ENCODE peak calls at places on chromosome 20, in nine cellular contexts. One of them, this sample, is unnamed.

GRCh38 chr20:39112196-39112743 is 150.1 kb downstream of the DHX35 start:
- DNase-seq in stimulated activated CD4-positive, alpha-beta T cell treated with anti-CD3 and anti-CD28 coated beads, Interleukin-2, amount 100 ng/mL, for 24 hours: peak; percentile 12
- DNase-seq in SW480: peak; percentile 85
- DNase-seq in AG04449: no peak
- DNase-seq in stimulated activated CD8-positive, alpha-beta memory T cell treated with anti-CD3 and anti-CD28 coated beads, Interleukin-7, amount 100 ng/mL, for 24 hours: no peak
- DNase-seq in BE2C: peak; percentile 70
- DNase-seq in EL: peak; percentile 53
- DNase-seq in NCI-H2171: peak; percentile 4
- DNase-seq in COR-L47: peak; percentile 29
- DNase-seq in this sample: no peak

GRCh38 chr20:49704932-49705336 is 8.7 kb downstream of the B4GALT5 start:
- DNase-seq in COR-L47: peak; percentile 54
- DNase-seq in stimulated activated CD8-positive, alpha-beta memory T cell treated with anti-CD3 and anti-CD28 coated beads, Interleukin-7, amount 100 ng/mL, for 24 hours: no peak
- DNase-seq in AG04449: no peak
- DNase-seq in BE2C: no peak
- DNase-seq in NCI-H2171: no peak
- DNase-seq in EL: no peak
- DNase-seq in SW480: no peak
- DNase-seq in stimulated activated CD4-positive, alpha-beta T cell treated with anti-CD3 and anti-CD28 coated beads, Interleukin-2, amount 100 ng/mL, for 24 hours: no peak
- DNase-seq in this sample: no peak

GRCh38 chr20:64084209-64085152 is at the start of gene LKAAEAR1:
- DNase-seq in AG04449: no peak
- DNase-seq in BE2C: no peak
- DNase-seq in SW480: peak; percentile 66
- DNase-seq in stimulated activated CD4-positive, alpha-beta T cell treated with anti-CD3 and anti-CD28 coated beads, Interleukin-2, amount 100 ng/mL, for 24 hours: no peak
- DNase-seq in NCI-H2171: peak; percentile 47
- DNase-seq in stimulated activated CD8-positive, alpha-beta memory T cell treated with anti-CD3 and anti-CD28 coated beads, Interleukin-7, amount 100 ng/mL, for 24 hours: no peak
- DNase-seq in EL: no peak
- DNase-seq in COR-L47: peak; percentile 39
- DNase-seq in this sample: no peak

GRCh38 chr20:63942250-63943006 is 13.8 kb downstream of the UCKL1 start:
- DNase-seq in stimulated activated CD4-positive, alpha-beta T cell treated with anti-CD3 and anti-CD28 coated beads, Interleukin-2, amount 100 ng/mL, for 24 hours: peak; percentile 60
- DNase-seq in COR-L47: no peak
- DNase-seq in BE2C: peak; percentile 66
- DNase-seq in AG04449: no peak
- DNase-seq in stimulated activated CD8-positive, alpha-beta memory T cell treated with anti-CD3 and anti-CD28 coated beads, Interleukin-7, amount 100 ng/mL, for 24 hours: no peak
- DNase-seq in SW480: peak; percentile 75
- DNase-seq in EL: no peak
- DNase-seq in NCI-H2171: peak; percentile 30
- DNase-seq in this sample: no peak

GRCh38 chr20:7090001-7090400 is 322.5 kb downstream of the BMP2 start:
- DNase-seq in EL: no peak
- DNase-seq in stimulated activated CD8-positive, alpha-beta memory T cell treated with anti-CD3 and anti-CD28 coated beads, Interleukin-7, amount 100 ng/mL, for 24 hours: no peak
- DNase-seq in SW480: no peak
- DNase-seq in BE2C: no peak
- DNase-seq in stimulated activated CD4-positive, alpha-beta T cell treated with anti-CD3 and anti-CD28 coated beads, Interleukin-2, amount 100 ng/mL, for 24 hours: no peak
- DNase-seq in AG04449: no peak
- DNase-seq in NCI-H2171: no peak
- DNase-seq in COR-L47: no peak
- DNase-seq in this sample: no peak

GRCh38 chr20:57378646-57379262 is 12.4 kb upstream of the RBM38 start:
- DNase-seq in NCI-H2171: no peak
- DNase-seq in AG04449: no peak
- DNase-seq in SW480: no peak
- DNase-seq in BE2C: no peak
- DNase-seq in EL: no peak
- DNase-seq in stimulated activated CD4-positive, alpha-beta T cell treated with anti-CD3 and anti-CD28 coated beads, Interleukin-2, amount 100 ng/mL, for 24 hours: no peak
- DNase-seq in COR-L47: no peak
- DNase-seq in stimulated activated CD8-positive, alpha-beta memory T cell treated with anti-CD3 and anti-CD28 coated beads, Interleukin-7, amount 100 ng/mL, for 24 hours: no peak
- DNase-seq in this sample: no peak

GRCh38 chr20:50594591-50595432 is 84.6 kb downstream of the PTPN1 start:
- DNase-seq in BE2C: no peak
- DNase-seq in SW480: no peak
- DNase-seq in AG04449: no peak
- DNase-seq in stimulated activated CD8-positive, alpha-beta memory T cell treated with anti-CD3 and anti-CD28 coated beads, Interleukin-7, amount 100 ng/mL, for 24 hours: no peak
- DNase-seq in stimulated activated CD4-positive, alpha-beta T cell treated with anti-CD3 and anti-CD28 coated beads, Interleukin-2, amount 100 ng/mL, for 24 hours: no peak
- DNase-seq in EL: no peak
- DNase-seq in NCI-H2171: peak; percentile 55
- DNase-seq in COR-L47: no peak
- DNase-seq in this sample: no peak

GRCh38 chr20:36407196-36407733 is 101.1 kb downstream of the DLGAP4 start:
- DNase-seq in EL: peak; percentile 33
- DNase-seq in AG04449: no peak
- DNase-seq in NCI-H2171: no peak
- DNase-seq in COR-L47: no peak
- DNase-seq in stimulated activated CD8-positive, alpha-beta memory T cell treated with anti-CD3 and anti-CD28 coated beads, Interleukin-7, amount 100 ng/mL, for 24 hours: no peak
- DNase-seq in BE2C: no peak
- DNase-seq in SW480: no peak
- DNase-seq in stimulated activated CD4-positive, alpha-beta T cell treated with anti-CD3 and anti-CD28 coated beads, Interleukin-2, amount 100 ng/mL, for 24 hours: no peak
- DNase-seq in this sample: no peak

GRCh38 chr20:47256665-47257236 is 99.7 kb downstream of the ZMYND8 start:
- DNase-seq in NCI-H2171: no peak
- DNase-seq in stimulated activated CD8-positive, alpha-beta memory T cell treated with anti-CD3 and anti-CD28 coated beads, Interleukin-7, amount 100 ng/mL, for 24 hours: no peak
- DNase-seq in AG04449: no peak
- DNase-seq in COR-L47: no peak
- DNase-seq in EL: peak; percentile 51
- DNase-seq in BE2C: no peak
- DNase-seq in SW480: no peak
- DNase-seq in stimulated activated CD4-positive, alpha-beta T cell treated with anti-CD3 and anti-CD28 coated beads, Interleukin-2, amount 100 ng/mL, for 24 hours: no peak
- DNase-seq in this sample: no peak

GRCh38 chr20:1062334-1063015 is 55.9 kb upstream of the PSMF1 start:
- DNase-seq in NCI-H2171: peak; percentile 63
- DNase-seq in BE2C: no peak
- DNase-seq in COR-L47: no peak
- DNase-seq in EL: no peak
- DNase-seq in stimulated activated CD4-positive, alpha-beta T cell treated with anti-CD3 and anti-CD28 coated beads, Interleukin-2, amount 100 ng/mL, for 24 hours: no peak
- DNase-seq in AG04449: no peak
- DNase-seq in SW480: no peak
- DNase-seq in stimulated activated CD8-positive, alpha-beta memory T cell treated with anti-CD3 and anti-CD28 coated beads, Interleukin-7, amount 100 ng/mL, for 24 hours: no peak
- DNase-seq in this sample: no peak

GRCh38 chr20:56200456-56200855 is 48.1 kb upstream of the MC3R start:
- DNase-seq in BE2C: no peak
- DNase-seq in COR-L47: no peak
- DNase-seq in stimulated activated CD4-positive, alpha-beta T cell treated with anti-CD3 and anti-CD28 coated beads, Interleukin-2, amount 100 ng/mL, for 24 hours: no peak
- DNase-seq in NCI-H2171: no peak
- DNase-seq in stimulated activated CD8-positive, alpha-beta memory T cell treated with anti-CD3 and anti-CD28 coated beads, Interleukin-7, amount 100 ng/mL, for 24 hours: no peak
- DNase-seq in AG04449: no peak
- DNase-seq in SW480: no peak
- DNase-seq in EL: no peak
- DNase-seq in this sample: no peak

GRCh38 chr20:58693226-58694006 is 816 bp downstream of the NPEPL1 start:
- DNase-seq in SW480: peak; percentile 36
- DNase-seq in COR-L47: no peak
- DNase-seq in BE2C: no peak
- DNase-seq in NCI-H2171: peak; percentile 20
- DNase-seq in EL: no peak
- DNase-seq in stimulated activated CD8-positive, alpha-beta memory T cell treated with anti-CD3 and anti-CD28 coated beads, Interleukin-7, amount 100 ng/mL, for 24 hours: no peak
- DNase-seq in AG04449: no peak
- DNase-seq in stimulated activated CD4-positive, alpha-beta T cell treated with anti-CD3 and anti-CD28 coated beads, Interleukin-2, amount 100 ng/mL, for 24 hours: peak; percentile 22
- DNase-seq in this sample: peak; percentile 32

GRCh38 chr20:31705191-31705590 is 17.5 kb downstream of the BCL2L1 start:
- DNase-seq in BE2C: no peak
- DNase-seq in NCI-H2171: no peak
- DNase-seq in SW480: no peak
- DNase-seq in EL: no peak
- DNase-seq in stimulated activated CD4-positive, alpha-beta T cell treated with anti-CD3 and anti-CD28 coated beads, Interleukin-2, amount 100 ng/mL, for 24 hours: no peak
- DNase-seq in stimulated activated CD8-positive, alpha-beta memory T cell treated with anti-CD3 and anti-CD28 coated beads, Interleukin-7, amount 100 ng/mL, for 24 hours: no peak
- DNase-seq in AG04449: no peak
- DNase-seq in COR-L47: no peak
- DNase-seq in this sample: no peak

GRCh38 chr20:38094373-38094775 is 60.8 kb downstream of the RPRD1B start:
- DNase-seq in BE2C: peak; percentile 34
- DNase-seq in NCI-H2171: no peak
- DNase-seq in AG04449: no peak
- DNase-seq in stimulated activated CD8-positive, alpha-beta memory T cell treated with anti-CD3 and anti-CD28 coated beads, Interleukin-7, amount 100 ng/mL, for 24 hours: no peak
- DNase-seq in stimulated activated CD4-positive, alpha-beta T cell treated with anti-CD3 and anti-CD28 coated beads, Interleukin-2, amount 100 ng/mL, for 24 hours: peak; percentile 17
- DNase-seq in EL: peak; percentile 80
- DNase-seq in SW480: peak; percentile 37
- DNase-seq in COR-L47: no peak
- DNase-seq in this sample: peak; percentile 17

GRCh38 chr20:40506567-40506966 is 182.5 kb downstream of the MAFB start:
- DNase-seq in NCI-H2171: no peak
- DNase-seq in AG04449: peak; percentile 95
- DNase-seq in stimulated activated CD4-positive, alpha-beta T cell treated with anti-CD3 and anti-CD28 coated beads, Interleukin-2, amount 100 ng/mL, for 24 hours: peak; percentile 13
- DNase-seq in COR-L47: no peak
- DNase-seq in EL: peak; percentile 98
- DNase-seq in SW480: peak; percentile 97
- DNase-seq in stimulated activated CD8-positive, alpha-beta memory T cell treated with anti-CD3 and anti-CD28 coated beads, Interleukin-7, amount 100 ng/mL, for 24 hours: no peak
- DNase-seq in BE2C: peak; percentile 32
- DNase-seq in this sample: no peak

GRCh38 chr20:36149012-36149411 is 5.5 kb upstream of the EPB41L1 start:
- DNase-seq in BE2C: no peak
- DNase-seq in EL: no peak
- DNase-seq in NCI-H2171: no peak
- DNase-seq in COR-L47: no peak
- DNase-seq in AG04449: no peak
- DNase-seq in SW480: no peak
- DNase-seq in stimulated activated CD4-positive, alpha-beta T cell treated with anti-CD3 and anti-CD28 coated beads, Interleukin-2, amount 100 ng/mL, for 24 hours: no peak
- DNase-seq in stimulated activated CD8-positive, alpha-beta memory T cell treated with anti-CD3 and anti-CD28 coated beads, Interleukin-7, amount 100 ng/mL, for 24 hours: no peak
- DNase-seq in this sample: no peak

GRCh38 chr20:63070771-63071540 is 64.2 kb upstream of the BHLHE23 start:
- DNase-seq in SW480: no peak
- DNase-seq in NCI-H2171: no peak
- DNase-seq in AG04449: no peak
- DNase-seq in stimulated activated CD4-positive, alpha-beta T cell treated with anti-CD3 and anti-CD28 coated beads, Interleukin-2, amount 100 ng/mL, for 24 hours: no peak
- DNase-seq in COR-L47: no peak
- DNase-seq in stimulated activated CD8-positive, alpha-beta memory T cell treated with anti-CD3 and anti-CD28 coated beads, Interleukin-7, amount 100 ng/mL, for 24 hours: no peak
- DNase-seq in EL: no peak
- DNase-seq in BE2C: peak; percentile 4
- DNase-seq in this sample: no peak

GRCh38 chr20:25576783-25577530 is 8.4 kb downstream of the NINL start:
- DNase-seq in stimulated activated CD4-positive, alpha-beta T cell treated with anti-CD3 and anti-CD28 coated beads, Interleukin-2, amount 100 ng/mL, for 24 hours: no peak
- DNase-seq in stimulated activated CD8-positive, alpha-beta memory T cell treated with anti-CD3 and anti-CD28 coated beads, Interleukin-7, amount 100 ng/mL, for 24 hours: no peak
- DNase-seq in BE2C: no peak
- DNase-seq in COR-L47: no peak
- DNase-seq in NCI-H2171: no peak
- DNase-seq in EL: no peak
- DNase-seq in AG04449: no peak
- DNase-seq in SW480: no peak
- DNase-seq in this sample: no peak

GRCh38 chr20:50054626-50055511 is 58.1 kb downstream of the UBE2V1 start:
- DNase-seq in BE2C: peak; percentile 97
- DNase-seq in EL: no peak
- DNase-seq in COR-L47: no peak
- DNase-seq in NCI-H2171: no peak
- DNase-seq in AG04449: no peak
- DNase-seq in stimulated activated CD4-positive, alpha-beta T cell treated with anti-CD3 and anti-CD28 coated beads, Interleukin-2, amount 100 ng/mL, for 24 hours: no peak
- DNase-seq in SW480: peak; percentile 53
- DNase-seq in stimulated activated CD8-positive, alpha-beta memory T cell treated with anti-CD3 and anti-CD28 coated beads, Interleukin-7, amount 100 ng/mL, for 24 hours: no peak
- DNase-seq in this sample: no peak

GRCh38 chr20:64056889-64057627 is 5.9 kb upstream of the TCEA2 start:
- DNase-seq in EL: no peak
- DNase-seq in SW480: no peak
- DNase-seq in stimulated activated CD4-positive, alpha-beta T cell treated with anti-CD3 and anti-CD28 coated beads, Interleukin-2, amount 100 ng/mL, for 24 hours: no peak
- DNase-seq in NCI-H2171: no peak
- DNase-seq in BE2C: no peak
- DNase-seq in stimulated activated CD8-positive, alpha-beta memory T cell treated with anti-CD3 and anti-CD28 coated beads, Interleukin-7, amount 100 ng/mL, for 24 hours: no peak
- DNase-seq in AG04449: no peak
- DNase-seq in COR-L47: no peak
- DNase-seq in this sample: peak; percentile 25

GRCh38 chr20:52340036-52340634 is 148.6 kb upstream of the ZFP64 start:
- DNase-seq in EL: peak; percentile 6
- DNase-seq in stimulated activated CD8-positive, alpha-beta memory T cell treated with anti-CD3 and anti-CD28 coated beads, Interleukin-7, amount 100 ng/mL, for 24 hours: no peak
- DNase-seq in COR-L47: no peak
- DNase-seq in NCI-H2171: peak; percentile 39
- DNase-seq in SW480: peak; percentile 62
- DNase-seq in AG04449: no peak
- DNase-seq in stimulated activated CD4-positive, alpha-beta T cell treated with anti-CD3 and anti-CD28 coated beads, Interleukin-2, amount 100 ng/mL, for 24 hours: no peak
- DNase-seq in BE2C: peak; percentile 41
- DNase-seq in this sample: no peak

GRCh38 chr20:7470912-7471311 is 469.3 kb downstream of the HAO1 start:
- DNase-seq in stimulated activated CD8-positive, alpha-beta memory T cell treated with anti-CD3 and anti-CD28 coated beads, Interleukin-7, amount 100 ng/mL, for 24 hours: no peak
- DNase-seq in BE2C: no peak
- DNase-seq in COR-L47: no peak
- DNase-seq in SW480: no peak
- DNase-seq in EL: no peak
- DNase-seq in NCI-H2171: no peak
- DNase-seq in stimulated activated CD4-positive, alpha-beta T cell treated with anti-CD3 and anti-CD28 coated beads, Interleukin-2, amount 100 ng/mL, for 24 hours: no peak
- DNase-seq in AG04449: no peak
- DNase-seq in this sample: no peak

GRCh38 chr20:47857994-47858557 is 72.8 kb upstream of the SULF2 start:
- DNase-seq in COR-L47: no peak
- DNase-seq in AG04449: no peak
- DNase-seq in EL: no peak
- DNase-seq in SW480: no peak
- DNase-seq in stimulated activated CD8-positive, alpha-beta memory T cell treated with anti-CD3 and anti-CD28 coated beads, Interleukin-7, amount 100 ng/mL, for 24 hours: no peak
- DNase-seq in BE2C: no peak
- DNase-seq in NCI-H2171: no peak
- DNase-seq in stimulated activated CD4-positive, alpha-beta T cell treated with anti-CD3 and anti-CD28 coated beads, Interleukin-2, amount 100 ng/mL, for 24 hours: no peak
- DNase-seq in this sample: no peak

GRCh38 chr20:2197166-2197565 is 95.5 kb downstream of the STK35 start:
- DNase-seq in stimulated activated CD8-positive, alpha-beta memory T cell treated with anti-CD3 and anti-CD28 coated beads, Interleukin-7, amount 100 ng/mL, for 24 hours: no peak
- DNase-seq in NCI-H2171: no peak
- DNase-seq in BE2C: no peak
- DNase-seq in COR-L47: no peak
- DNase-seq in SW480: no peak
- DNase-seq in EL: no peak
- DNase-seq in stimulated activated CD4-positive, alpha-beta T cell treated with anti-CD3 and anti-CD28 coated beads, Interleukin-2, amount 100 ng/mL, for 24 hours: no peak
- DNase-seq in AG04449: no peak
- DNase-seq in this sample: no peak

GRCh38 chr20:1861347-1861987 is 33.7 kb upstream of the SIRPA start:
- DNase-seq in BE2C: no peak
- DNase-seq in stimulated activated CD8-positive, alpha-beta memory T cell treated with anti-CD3 and anti-CD28 coated beads, Interleukin-7, amount 100 ng/mL, for 24 hours: no peak
- DNase-seq in EL: no peak
- DNase-seq in COR-L47: no peak
- DNase-seq in stimulated activated CD4-positive, alpha-beta T cell treated with anti-CD3 and anti-CD28 coated beads, Interleukin-2, amount 100 ng/mL, for 24 hours: no peak
- DNase-seq in NCI-H2171: no peak
- DNase-seq in SW480: no peak
- DNase-seq in AG04449: no peak
- DNase-seq in this sample: no peak

GRCh38 chr20:40706977-40707582 is 18.0 kb upstream of the MAFB start:
- DNase-seq in EL: peak; percentile 8
- DNase-seq in stimulated activated CD4-positive, alpha-beta T cell treated with anti-CD3 and anti-CD28 coated beads, Interleukin-2, amount 100 ng/mL, for 24 hours: no peak
- DNase-seq in SW480: peak; percentile 76
- DNase-seq in AG04449: no peak
- DNase-seq in stimulated activated CD8-positive, alpha-beta memory T cell treated with anti-CD3 and anti-CD28 coated beads, Interleukin-7, amount 100 ng/mL, for 24 hours: no peak
- DNase-seq in BE2C: no peak
- DNase-seq in NCI-H2171: no peak
- DNase-seq in COR-L47: no peak
- DNase-seq in this sample: no peak

GRCh38 chr20:49501917-49502316 is 19.4 kb upstream of the KCNB1 start:
- DNase-seq in COR-L47: no peak
- DNase-seq in AG04449: no peak
- DNase-seq in NCI-H2171: peak; percentile 32
- DNase-seq in BE2C: peak; percentile 42
- DNase-seq in stimulated activated CD4-positive, alpha-beta T cell treated with anti-CD3 and anti-CD28 coated beads, Interleukin-2, amount 100 ng/mL, for 24 hours: no peak
- DNase-seq in SW480: no peak
- DNase-seq in stimulated activated CD8-positive, alpha-beta memory T cell treated with anti-CD3 and anti-CD28 coated beads, Interleukin-7, amount 100 ng/mL, for 24 hours: no peak
- DNase-seq in EL: peak; percentile 26
- DNase-seq in this sample: no peak

GRCh38 chr20:50385733-50386640 is 124.2 kb upstream of the PTPN1 start:
- DNase-seq in BE2C: no peak
- DNase-seq in stimulated activated CD8-positive, alpha-beta memory T cell treated with anti-CD3 and anti-CD28 coated beads, Interleukin-7, amount 100 ng/mL, for 24 hours: peak; percentile 22
- DNase-seq in SW480: no peak
- DNase-seq in COR-L47: no peak
- DNase-seq in AG04449: no peak
- DNase-seq in EL: no peak
- DNase-seq in stimulated activated CD4-positive, alpha-beta T cell treated with anti-CD3 and anti-CD28 coated beads, Interleukin-2, amount 100 ng/mL, for 24 hours: peak; percentile 37
- DNase-seq in NCI-H2171: no peak
- DNase-seq in this sample: peak; percentile 83

GRCh38 chr20:62122659-62123449 is 579 bp downstream of the LSM14B start:
- DNase-seq in stimulated activated CD8-positive, alpha-beta memory T cell treated with anti-CD3 and anti-CD28 coated beads, Interleukin-7, amount 100 ng/mL, for 24 hours: no peak
- DNase-seq in stimulated activated CD4-positive, alpha-beta T cell treated with anti-CD3 and anti-CD28 coated beads, Interleukin-2, amount 100 ng/mL, for 24 hours: peak; percentile 53
- DNase-seq in COR-L47: peak; percentile 79
- DNase-seq in EL: peak; percentile 48
- DNase-seq in NCI-H2171: peak; percentile 73
- DNase-seq in AG04449: no peak
- DNase-seq in BE2C: peak; percentile 52
- DNase-seq in SW480: peak; percentile 56
- DNase-seq in this sample: peak; percentile 28

GRCh38 chr20:19964289-19965263 is 52.6 kb upstream of the NAA20 start:
- DNase-seq in BE2C: peak; percentile 21
- DNase-seq in NCI-H2171: peak; percentile 62
- DNase-seq in EL: peak; percentile 83
- DNase-seq in COR-L47: no peak
- DNase-seq in AG04449: peak; percentile 59
- DNase-seq in stimulated activated CD8-positive, alpha-beta memory T cell treated with anti-CD3 and anti-CD28 coated beads, Interleukin-7, amount 100 ng/mL, for 24 hours: no peak
- DNase-seq in SW480: peak; percentile 48
- DNase-seq in stimulated activated CD4-positive, alpha-beta T cell treated with anti-CD3 and anti-CD28 coated beads, Interleukin-2, amount 100 ng/mL, for 24 hours: no peak
- DNase-seq in this sample: no peak

GRCh38 chr20:53622247-53623114 is 28.8 kb upstream of the ZNF217 start:
- DNase-seq in BE2C: no peak
- DNase-seq in stimulated activated CD8-positive, alpha-beta memory T cell treated with anti-CD3 and anti-CD28 coated beads, Interleukin-7, amount 100 ng/mL, for 24 hours: no peak
- DNase-seq in stimulated activated CD4-positive, alpha-beta T cell treated with anti-CD3 and anti-CD28 coated beads, Interleukin-2, amount 100 ng/mL, for 24 hours: no peak
- DNase-seq in SW480: no peak
- DNase-seq in COR-L47: no peak
- DNase-seq in AG04449: no peak
- DNase-seq in NCI-H2171: no peak
- DNase-seq in EL: no peak
- DNase-seq in this sample: no peak

This sample was measured in effector memory CD8-positive, alpha-beta T cell.